ENCODE peak calls at places on chromosomes 3 and 15, in four cellular contexts. F is endothelial cell, O is foreskin fibroblast, C is fibroblast of lung. Q is an unnamed sample.

GRCh38 chr3:128804017-128804816 is 75.2 kb upstream of the ACAD9 start:
- DNase-seq in F (peak; percentile 32), O (no peak), C (peak; percentile 57), Q (no peak)

GRCh38 chr15:68056097-68056865 is 2.2 kb downstream of the PIAS1 start:
- DNase-seq in F (no peak), O (no peak), C (no peak), Q (no peak)

GRCh38 chr3:177358968-177359600 is 161.8 kb upstream of the TBL1XR1 start:
- DNase-seq in F (peak; percentile 71), O (no peak), C (no peak), Q (peak; percentile 83)

GRCh38 chr3:55668359-55668758 is 181.3 kb upstream of the WNT5A start:
- DNase-seq in F (no peak), O (no peak), C (no peak), Q (no peak)

GRCh38 chr15:68691667-68692066 is 112.9 kb downstream of the CORO2B start:
- DNase-seq in F (no peak), O (no peak), C (no peak), Q (peak; percentile 96)

GRCh38 chr15:70072479-70072878 is 25.2 kb downstream of the TLE3 start:
- DNase-seq in F (no peak), O (no peak), C (no peak), Q (no peak)

GRCh38 chr15:22980189-22981136 is at the start of gene CYFIP1:
- DNase-seq in F (peak; percentile 86), O (peak; percentile 96), C (peak; percentile 81), Q (peak; percentile 85)

GRCh38 chr3:14243782-14244181 is 65.2 kb downstream of the LSM3 start:
- DNase-seq in F (no peak), O (no peak), C (no peak), Q (no peak)

GRCh38 chr3:10950476-10951294 is 41.9 kb upstream of the SLC6A1 start:
- DNase-seq in F (peak; percentile 37), O (peak; percentile 33), C (peak; percentile 47), Q (no peak)

Q was measured in BE2C.